ENCODE peak calls at places on chromosomes 4 and X, in four cellular contexts. R is H9, X is K562, Q is endothelial cell. V is an unnamed sample.

GRCh38 chr4:2788532-2789103 is 4.3 kb upstream of the SH3BP2 start:
- DNase-seq in R (peak), Q (no peak), X (peak), V (no peak)

GRCh38 chrX:149259241-149259640 is 245.9 kb downstream of the IDS start:
- DNase-seq in Q (no peak), R (no peak), X (no peak), V (no peak)

GRCh38 chr4:135741583-135741982 is 1540.0 kb upstream of the PABPC4L start:
- DNase-seq in R (no peak), X (no peak), Q (no peak), V (no peak)

GRCh38 chrX:51053741-51054140 is 143.2 kb downstream of the BMP15 start:
- DNase-seq in R (no peak), Q (no peak), X (no peak), V (no peak)

GRCh38 chrX:68691921-68692320 is 44.5 kb downstream of the STARD8 start:
- DNase-seq in R (no peak), Q (no peak), X (no peak), V (no peak)

GRCh38 chr4:113394730-113395530 is 345.5 kb downstream of the ANK2 start:
- DNase-seq in Q (peak), X (peak), R (peak), V (peak)

GRCh38 chr4:185307136-185307950 is 88.4 kb downstream of the LRP2BP start:
- DNase-seq in Q (no peak), X (no peak), R (peak), V (no peak)

GRCh38 chrX:68043713-68044438 is 389.4 kb downstream of the OPHN1 start:
- DNase-seq in Q (no peak), X (no peak), R (no peak), V (no peak)

GRCh38 chrX:101483705-101484104 is 1.6 kb upstream of the ARMCX4 start:
- DNase-seq in R (no peak), X (no peak), Q (no peak), V (no peak)

GRCh38 chr4:23425570-23425969 is 464.3 kb downstream of the PPARGC1A start:
- DNase-seq in R (no peak), X (no peak), Q (no peak), V (no peak)

GRCh38 chr4:76606662-76607265 is 171.7 kb downstream of the SHROOM3 start:
- DNase-seq in Q (no peak), R (no peak), X (no peak), V (no peak)

GRCh38 chrX:140433582-140433981 is 71.3 kb downstream of the SOX3 start:
- DNase-seq in Q (no peak), X (no peak), R (no peak), V (no peak)

GRCh38 chr4:190014771-190015537 is 12.1 kb downstream of the FRG2 start:
- DNase-seq in X (peak), R (peak), Q (peak), V (no peak)

GRCh38 chr4:135120190-135120589 is 918.6 kb upstream of the PABPC4L start:
- DNase-seq in Q (no peak), R (no peak), X (no peak), V (no peak)

GRCh38 chr4:30946288-30946687 is 226.1 kb downstream of the PCDH7 start:
- DNase-seq in X (no peak), Q (no peak), R (no peak), V (no peak)

GRCh38 chr4:93867416-93868001 is 39.0 kb downstream of the ATOH1 start:
- DNase-seq in X (no peak), R (no peak), Q (no peak), V (no peak)

GRCh38 chr4:52957220-52957686 is 95.1 kb downstream of the RASL11B start:
- DNase-seq in Q (no peak), X (no peak), R (no peak), V (no peak)

GRCh38 chrX:13622565-13622964 is 30.4 kb upstream of the TCEANC start:
- DNase-seq in X (no peak), R (no peak), Q (no peak), V (no peak)

GRCh38 chr4:180449395-180449956 is 1793.7 kb upstream of the TENM3 start:
- DNase-seq in R (peak), Q (peak), X (no peak), V (no peak)

GRCh38 chrX:106437407-106437806 is 174.4 kb upstream of the RADX start:
- DNase-seq in Q (no peak), X (no peak), R (no peak), V (no peak)

GRCh38 chr4:139921551-139922184 is 232.3 kb downstream of the MAML3 start:
- DNase-seq in X (no peak), R (no peak), Q (no peak), V (no peak)

GRCh38 chr4:73847507-73848182 is 5.5 kb upstream of the PF4V1 start:
- DNase-seq in X (no peak), Q (no peak), R (no peak), V (no peak)

GRCh38 chrX:96424007-96424406 is 260.6 kb upstream of the DIAPH2 start:
- DNase-seq in R (no peak), X (no peak), Q (no peak), V (no peak)

GRCh38 chrX:70254909-70255308 is 5.1 kb downstream of the P2RY4 start:
- DNase-seq in R (no peak), X (no peak), Q (no peak), V (no peak)

GRCh38 chr4:82097504-82097903 is 276.3 kb downstream of the HNRNPD start:
- DNase-seq in Q (no peak), R (no peak), X (no peak), V (no peak)

GRCh38 chr4:17115546-17115945 is 217.1 kb upstream of the LDB2 start:
- DNase-seq in X (no peak), R (peak), Q (no peak), V (no peak)

GRCh38 chrX:18995216-18995615 is 11.3 kb upstream of the PHKA2 start:
- DNase-seq in R (no peak), X (no peak), Q (no peak), V (peak)

GRCh38 chrX:52341493-52341892 is 27.3 kb upstream of the XAGE2 start:
- DNase-seq in R (no peak), Q (no peak), X (no peak), V (no peak)

GRCh38 chr4:5964030-5964429 is 54.2 kb downstream of the C4orf50 start:
- DNase-seq in Q (no peak), X (no peak), R (no peak), V (no peak)

GRCh38 chr4:81052119-81053068 is 21.9 kb downstream of the BMP3 start:
- DNase-seq in R (peak), X (peak), Q (peak), V (peak)

GRCh38 chr4:7815562-7815961 is 124.1 kb downstream of the AFAP1 start:
- DNase-seq in Q (no peak), X (no peak), R (no peak), V (peak)
- TF ChIP-seq CTCF in Q (no peak), X (no peak), R (no peak), V (no peak)

GRCh38 chr4:72709475-72709874 is 140.5 kb upstream of the ADAMTS3 start:
- DNase-seq in Q (no peak), R (no peak), X (no peak), V (no peak)

GRCh38 chr4:72715299-72715698 is 146.3 kb upstream of the ADAMTS3 start:
- DNase-seq in R (no peak), X (no peak), Q (no peak), V (no peak)

GRCh38 chr4:72712997-72713396 is 144.0 kb upstream of the ADAMTS3 start:
- DNase-seq in R (no peak), X (no peak), Q (no peak), V (no peak)

DNA sequence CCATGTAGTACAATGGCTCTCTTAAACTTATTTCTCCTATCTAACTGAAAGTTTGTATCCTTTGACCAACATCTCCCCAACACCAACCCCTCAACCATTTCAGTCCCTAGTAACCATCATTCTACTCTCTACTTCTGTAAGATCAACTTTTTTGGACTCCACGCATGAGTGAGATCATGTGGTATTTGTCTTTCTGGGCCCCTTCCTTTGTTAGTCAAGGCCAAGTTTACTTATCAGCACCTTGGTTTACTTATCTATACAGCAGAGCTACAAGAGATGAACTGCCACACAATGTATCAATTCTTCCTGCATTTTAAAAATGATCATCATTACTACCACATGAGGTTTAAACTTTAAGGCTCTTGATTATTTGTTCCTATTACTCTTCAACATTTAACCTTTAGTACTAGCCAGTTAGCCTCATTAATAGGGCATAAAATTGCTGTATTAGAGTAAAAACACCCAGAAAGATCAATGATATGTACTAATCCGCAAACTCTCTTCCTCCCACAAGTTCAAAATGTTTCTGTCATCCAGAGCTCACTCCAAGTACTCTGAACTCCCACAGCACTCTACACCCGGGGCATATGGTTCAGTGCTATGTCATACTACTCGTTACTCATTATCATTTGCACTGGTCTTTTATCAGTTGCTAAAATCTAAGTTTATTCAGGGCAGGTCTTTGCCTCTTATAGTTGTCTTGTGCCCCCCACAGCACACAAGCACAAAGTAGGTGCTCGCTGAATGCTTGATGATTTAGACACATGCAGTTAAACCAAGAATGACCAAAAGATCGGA is 145.7 kb upstream of the ADAMTS3 start:
- DNase-seq in X (no peak), Q (no peak), R (no peak), V (no peak)
- TF ChIP-seq CTCF in X (no peak), Q (no peak), R (no peak), V (no peak)

GRCh38 chr4:36163198-36163597 is 81.1 kb downstream of the ARAP2 start:
- DNase-seq in R (no peak), Q (no peak), X (no peak), V (no peak)

GRCh38 chr4:36159208-36159607 is 85.1 kb downstream of the ARAP2 start:
- DNase-seq in R (peak), Q (peak), X (no peak), V (no peak)
- TF ChIP-seq CTCF in R (peak), Q (peak), X (no peak), V (no peak)

GRCh38 chr4:163663454-163664225 is 169.2 kb downstream of the TMA16 start:
- DNase-seq in X (no peak), Q (no peak), R (no peak), V (no peak)
- TF ChIP-seq CTCF in X (no peak), Q (no peak), R (no peak), V (no peak)

GRCh38 chr4:1621526-1621925 is 62.6 kb downstream of the FAM53A start:
- DNase-seq in Q (no peak), X (no peak), R (no peak), V (no peak)
- TF ChIP-seq CTCF in Q (no peak), X (no peak), R (no peak), V (no peak)